ENCODE peak calls at places on chromosome 1, in nine cellular contexts. S is kidney; B is CD8-positive, alpha-beta memory T cell; T is left ventricle myocardium inferior; R is colonic mucosa; I is lung; X is tibial artery; W is PC-9; U is GM12878. K is an unnamed sample.

GRCh38 chr1:50368179-50369007 is 54.9 kb downstream of the DMRTA2 start:
- DNase-seq in S (no peak), B (no peak), T (no peak), R (peak; percentile 48), I (peak; percentile 38), X (no peak), W (peak; percentile 23), U (no peak), K (no peak)

GRCh38 chr1:223378754-223379153 is 14.5 kb upstream of the CCDC185 start:
- DNase-seq in S (no peak), B (no peak), T (no peak), R (no peak), I (no peak), X (no peak), W (no peak), U (no peak), K (no peak)

GRCh38 chr1:44407430-44408180 is 2.5 kb downstream of the RNF220 start:
- DNase-seq in S (no peak), B (no peak), T (no peak), R (no peak), I (no peak), X (no peak), W (no peak), U (no peak), K (no peak)

GRCh38 chr1:156196445-156196844 is 2.5 kb downstream of the SLC25A44 start:
- DNase-seq in S (no peak), B (no peak), T (no peak), R (no peak), I (no peak), X (no peak), W (no peak), U (no peak), K (no peak)

GRCh38 chr1:198444792-198445191 is 95.7 kb downstream of the ATP6V1G3 start:
- DNase-seq in S (no peak), B (no peak), T (no peak), R (no peak), I (no peak), X (no peak), W (no peak), U (no peak), K (no peak)

GRCh38 chr1:53134961-53135734 is 7.3 kb downstream of the SLC1A7 start:
- DNase-seq in S (no peak), B (no peak), T (no peak), R (peak; percentile 61), I (no peak), X (peak; percentile 50), W (no peak), U (no peak), K (peak; percentile 60)

GRCh38 chr1:163467291-163467690 is 145.5 kb downstream of the NUF2 start:
- DNase-seq in S (no peak), B (no peak), T (no peak), R (no peak), I (no peak), X (no peak), W (no peak), U (no peak), K (no peak)

GRCh38 chr1:118101445-118101844 is 83.6 kb downstream of the SPAG17 start:
- DNase-seq in S (no peak), B (no peak), T (no peak), R (no peak), I (no peak), X (peak; percentile 21), W (no peak), U (no peak), K (no peak)

GRCh38 chr1:227433663-227434062 is 115.4 kb upstream of the CDC42BPA start:
- DNase-seq in S (no peak), B (no peak), T (no peak), R (no peak), I (no peak), X (no peak), W (no peak), U (no peak), K (no peak)

GRCh38 chr1:84721152-84721551 is 30.9 kb upstream of the SSX2IP start:
- DNase-seq in S (no peak), B (no peak), T (no peak), R (no peak), I (no peak), X (no peak), W (no peak), U (no peak), K (no peak)

DNA sequence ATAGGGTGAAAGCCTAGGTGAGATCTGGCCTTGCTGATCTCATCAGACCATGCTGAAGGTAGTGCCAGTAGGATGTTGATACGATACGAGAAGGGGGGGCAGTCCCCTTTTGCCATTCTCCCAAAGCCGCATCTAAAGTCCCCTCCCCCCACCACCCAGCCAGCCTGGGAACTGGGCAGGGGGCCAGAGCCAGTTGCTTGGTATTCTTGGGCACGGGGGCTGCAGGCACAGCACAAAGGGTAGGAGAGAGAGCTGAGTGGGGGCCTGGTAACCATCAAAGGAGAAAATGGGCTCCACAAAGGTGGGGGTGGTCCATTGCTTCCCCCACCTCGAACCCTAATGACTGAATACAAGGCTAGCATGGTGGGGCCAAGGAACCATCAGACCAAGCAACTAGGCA is 5.4 kb downstream of the PEA15 start:
- DNase-seq in S (no peak), B (no peak), T (no peak), R (no peak), I (no peak), X (no peak), W (no peak), U (no peak), K (no peak)
- H3K27ac ChIP-seq in S (no peak overlapping the region), B (no peak overlapping the region), T (peak overlapping the region; percentile 96), R (no peak overlapping the region), I (no peak overlapping the region), X (peak overlapping the region; percentile 97), W (no peak overlapping the region), U (no peak overlapping the region), K (no peak overlapping the region)

GRCh38 chr1:195475568-195475967 is 1132.7 kb downstream of the KCNT2 start:
- DNase-seq in S (no peak), B (no peak), T (no peak), R (no peak), I (no peak), X (no peak), W (no peak), U (no peak), K (no peak)
- H3K4me1 ChIP-seq in S (no peaks in the 10 kb centered on the region), B (no peaks in the 10 kb centered on the region), T (no peaks in the 10 kb centered on the region), R (no peaks in the 10 kb centered on the region), I (no peaks in the 10 kb centered on the region), X (no peaks in the 10 kb centered on the region), W (no peaks in the 10 kb centered on the region), U (no peaks in the 10 kb centered on the region), K (no peaks in the 10 kb centered on the region)

DNA sequence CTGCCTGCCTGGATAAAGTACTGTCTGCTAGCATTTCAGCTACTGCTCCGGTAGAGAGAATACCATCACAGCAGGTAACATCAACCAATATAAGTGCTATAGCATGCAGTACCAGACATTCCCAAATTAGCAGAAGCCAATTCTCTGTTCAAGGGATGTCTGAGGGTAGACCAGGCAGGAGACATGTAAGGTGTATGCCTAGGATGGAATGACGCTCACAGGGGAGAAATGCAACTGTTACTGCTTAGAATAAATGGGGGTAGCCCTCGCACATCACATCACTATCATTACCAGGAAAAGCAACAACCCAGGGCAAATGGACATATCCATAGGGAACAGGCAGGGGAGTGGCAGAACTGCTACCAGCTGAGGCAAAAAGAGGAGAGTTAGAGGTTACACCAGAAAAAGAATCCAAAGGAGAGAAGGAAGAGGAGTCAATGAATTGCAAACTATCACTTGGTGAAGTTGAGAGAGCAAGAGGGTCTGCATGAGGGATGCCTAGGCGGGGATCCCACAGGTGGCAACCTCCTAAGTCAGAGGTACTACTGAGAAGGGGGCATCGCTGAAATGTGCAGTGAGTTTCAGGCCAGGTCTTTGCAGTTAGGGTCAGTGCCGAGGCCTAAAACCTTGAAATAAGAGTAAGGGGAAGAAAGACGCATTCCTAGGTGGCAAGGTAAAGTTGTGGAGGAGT is 1.1 kb downstream of the UBE2Q1 start:
- DNase-seq in S (no peak), B (no peak), T (no peak), R (no peak), I (no peak), X (no peak), W (no peak), U (no peak), K (no peak)
- H3K27ac ChIP-seq in S (peak overlapping the region; percentile 20), B (peak overlapping the region; percentile 60), T (peak overlapping the region; percentile 96), R (no peak overlapping the region), I (peak overlapping the region; percentile 83), X (peak overlapping the region; percentile 86), W (no peak overlapping the region), U (peak overlapping the region; percentile 88), K (peak overlapping the region; percentile 91)

DNA sequence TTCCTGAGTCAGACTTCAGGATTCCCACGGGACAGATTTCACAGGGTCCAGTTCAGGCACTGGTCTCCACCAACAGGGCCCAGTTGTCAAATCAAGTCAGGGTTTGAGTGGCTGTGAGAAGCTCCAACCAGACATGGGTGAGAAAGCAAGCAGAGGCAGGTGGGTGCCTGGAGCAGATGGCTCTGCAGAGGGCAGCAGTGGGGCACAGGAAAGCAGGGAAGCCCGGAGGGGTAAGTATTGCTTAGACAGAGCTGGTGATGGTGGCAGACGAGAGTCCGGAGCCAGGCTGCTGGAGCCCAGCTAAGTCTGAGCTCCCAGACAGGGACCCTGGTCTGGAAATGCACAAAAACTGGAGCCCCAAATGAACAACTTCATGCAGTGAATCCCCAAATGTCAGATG is 40.4 kb downstream of the RIMS3 start:
- DNase-seq in S (no peak), B (no peak), T (no peak), R (peak; percentile 59), I (no peak), X (no peak), W (peak; percentile 51), U (no peak), K (no peak)
- H3K4me1 ChIP-seq in S (peaks cover 4% of the 10 kb centered on the region), B (peaks cover 14% of the 10 kb centered on the region), T (peaks cover 5% of the 10 kb centered on the region), R (peaks cover 3% of the 10 kb centered on the region), I (no peaks in the 10 kb centered on the region), X (no peaks in the 10 kb centered on the region), W (peaks cover 17% of the 10 kb centered on the region), U (peaks cover 15% of the 10 kb centered on the region), K (no peaks in the 10 kb centered on the region)

K was measured in uterus.